ENCODE peak calls at places on chromosomes 6 and 20, in ten cellular contexts. D is HCEC 1CT; A is GM13977; E is effector memory CD4-positive, alpha-beta T cell; T is activated CD4-positive, alpha-beta T cell treated with anti-CD3 and anti-CD28 coated beads for 1 hour; G is B cell; R is hepatic stellate cell; B is uterus; C is naive thymus-derived CD8-positive, alpha-beta T cell; H is memory B cell. N is an unnamed sample.

GRCh38 chr20:41373851-41374567 is 7.4 kb upstream of the EMILIN3 start:
- DNase-seq in E (no peak), T (no peak), B (no peak), D (no peak), C (no peak), H (no peak), G (no peak), R (no peak), A (no peak), N (no peak)

GRCh38 chr6:1131285-1132079 is 180.4 kb upstream of the FOXQ1 start:
- DNase-seq in H (no peak), C (no peak), D (peak), T (no peak), R (no peak), E (no peak), B (no peak), A (no peak), G (no peak), N (no peak)

GRCh38 chr6:90940812-90941481 is 354.1 kb upstream of the MAP3K7 start:
- DNase-seq in G (peak), E (no peak), B (no peak), C (peak), D (peak), R (peak), A (peak), T (no peak), H (peak), N (no peak)

GRCh38 chr6:158758464-158758863 is 60.7 kb downstream of the EZR start:
- DNase-seq in G (no peak), H (no peak), T (no peak), D (no peak), E (no peak), R (no peak), A (no peak), C (no peak), B (no peak), N (no peak)

GRCh38 chr6:160919713-160920112 is 71.9 kb upstream of the MAP3K4 start:
- DNase-seq in T (no peak), H (no peak), C (no peak), R (peak), E (no peak), G (no peak), A (no peak), D (peak), B (no peak), N (no peak)

GRCh38 chr6:42104807-42105713 is 37.4 kb downstream of the C6orf132 start:
- DNase-seq in G (peak), C (no peak), R (no peak), A (no peak), B (no peak), E (no peak), T (no peak), D (no peak), H (no peak), N (no peak)

GRCh38 chr6:108582618-108583017 is 21.9 kb downstream of the FOXO3 start:
- DNase-seq in R (no peak), G (no peak), H (no peak), E (no peak), C (no peak), T (no peak), D (no peak), B (no peak), A (no peak), N (no peak)

GRCh38 chr6:149474108-149474935 is 10.5 kb downstream of the ZC3H12D start:
- DNase-seq in T (no peak), R (no peak), H (no peak), B (no peak), E (no peak), D (no peak), G (no peak), C (no peak), A (no peak), N (no peak)

GRCh38 chr6:68891419-68891818 is 256.3 kb downstream of the ADGRB3 start:
- DNase-seq in G (no peak), E (no peak), C (no peak), A (no peak), T (no peak), B (no peak), R (no peak), D (no peak), H (no peak), N (no peak)

N was measured in kidney.